ENCODE peak calls at places on chromosomes 5 and 9, in six cellular contexts. F is IMR-90, H is neuronal stem cell, R is H1, K is H9, J is trophoblast cell. T is an unnamed sample. For H3K9me3, the result is how much of the 10 kb centered on the place peaks cover.

GRCh38 chr5:123561230-123561629 is 49.3 kb downstream of the CSNK1G3 start:
- DNase-seq in F (no peak), H (no peak), R (no peak), K (no peak), J (no peak), T (peak)

GRCh38 chr9:108245901-108246300 is 609.9 kb downstream of the ACTL7B start:
- DNase-seq in F (no peak), H (no peak), R (no peak), K (no peak), J (no peak), T (peak)

GRCh38 chr9:3906437-3907213 is 380.8 kb upstream of the RFX3 start:
- DNase-seq in F (peak), H (no peak), R (no peak), K (no peak), J (peak), T (peak)

GRCh38 chr9:34256987-34257585 is 72.0 kb downstream of the KIF24 start:
- DNase-seq in F (no peak), H (no peak), R (no peak), K (no peak), J (no peak), T (no peak)

GRCh38 chr9:88477300-88477751 is 57.7 kb upstream of the NXNL2 start:
- DNase-seq in F (peak), H (no peak), R (no peak), K (no peak), J (peak), T (peak)

GRCh38 chr5:54567996-54568395 is 50.4 kb downstream of the SNX18 start:
- DNase-seq in F (no peak), H (no peak), R (no peak), K (no peak), J (no peak), T (no peak)

GRCh38 chr9:77158772-77159513 is 18.4 kb upstream of the VPS13A start:
- DNase-seq in F (peak), H (no peak), R (no peak), K (no peak), J (peak), T (no peak)

GRCh38 chr9:5863092-5863746 is 27.5 kb upstream of the MLANA start:
- DNase-seq in F (no peak), H (no peak), R (no peak), K (no peak), J (no peak), T (no peak)

GRCh38 chr5:76607353-76607871 is 15.8 kb downstream of the F2RL2 start:
- DNase-seq in F (peak), H (peak), R (no peak), K (no peak), J (no peak), T (peak)

GRCh38 chr5:92371889-92372235 is 988.7 kb upstream of the ARRDC3 start:
- DNase-seq in F (peak), H (no peak), R (no peak), K (no peak), J (no peak), T (no peak)

GRCh38 chr5:73160239-73160671 is 12.7 kb upstream of the TMEM174 start:
- DNase-seq in F (no peak), H (no peak), R (no peak), K (no peak), J (no peak), T (no peak)

GRCh38 chr5:179623001-179623905 is at the start of gene HNRNPH1:
- DNase-seq in F (peak), H (peak), R (peak), K (peak), J (peak), T (peak)
- H4K8ac ChIP-seq in F (peak), H (peak), R (peak), K (peak), J (peak), T (peak)

GRCh38 chr9:130354378-130354777 is 88.8 kb downstream of the HMCN2 start:
- DNase-seq in F (no peak), H (no peak), R (no peak), K (no peak), J (no peak), T (no peak)

GRCh38 chr9:130358928-130359327 is 85.8 kb upstream of the ASS1 start:
- DNase-seq in F (no peak), H (no peak), R (no peak), K (no peak), J (no peak), T (no peak)

GRCh38 chr9:130354806-130355205 is 89.2 kb downstream of the HMCN2 start:
- DNase-seq in F (no peak), H (no peak), R (no peak), K (no peak), J (no peak), T (no peak)

GRCh38 chr9:130356877-130357584 is 87.7 kb upstream of the ASS1 start:
- DNase-seq in F (no peak), H (no peak), R (no peak), K (no peak), J (no peak), T (no peak)

DNA sequence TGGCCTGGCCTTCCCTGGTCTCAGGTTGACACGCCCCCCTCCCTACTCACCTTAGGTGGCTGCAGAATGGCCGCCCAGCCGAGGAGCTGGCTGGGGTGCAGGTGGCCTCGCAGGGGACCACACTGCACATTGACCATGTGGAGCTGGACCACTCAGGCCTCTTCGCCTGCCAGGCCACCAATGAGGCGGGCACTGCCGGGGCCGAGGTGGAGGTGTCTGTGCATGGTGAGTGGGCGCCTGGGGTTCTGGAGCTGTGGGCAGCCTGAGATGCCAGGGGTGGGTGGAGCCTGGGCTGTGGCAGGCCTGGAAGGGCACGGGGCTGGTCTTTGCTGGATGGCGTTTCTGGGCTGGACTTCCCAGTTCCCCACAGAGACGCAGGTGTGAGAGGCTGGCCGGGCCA is 88.7 kb upstream of the ASS1 start:
- DNase-seq in F (no peak), H (no peak), R (no peak), K (no peak), J (no peak), T (no peak)
- H3K9me3 ChIP-seq in F (under half), H (under half), R (under half), K (under half), J (under half), T (under half)

DNA sequence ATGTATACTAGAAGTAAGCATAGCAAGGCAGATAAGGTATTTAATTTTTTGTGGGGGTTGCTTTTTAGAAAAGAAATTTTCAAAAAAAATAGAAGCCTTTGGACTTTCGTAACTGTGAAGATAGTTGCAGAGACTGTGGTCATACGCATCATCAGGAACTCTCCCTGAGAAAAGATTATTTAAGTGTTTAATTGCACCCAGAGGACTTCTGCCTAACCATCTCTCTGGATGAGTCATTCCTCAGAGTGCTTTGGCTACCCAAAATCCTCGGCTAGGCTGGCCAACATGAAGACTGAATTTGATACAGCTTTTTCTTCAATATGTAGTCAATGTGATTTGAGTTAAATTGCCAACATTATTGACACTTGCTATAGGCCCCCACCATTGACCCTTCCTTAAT is 296.4 kb downstream of the TLR4 start:
- DNase-seq in F (no peak), H (no peak), R (no peak), K (no peak), J (no peak), T (no peak)
- H4K91ac ChIP-seq in F (no peak), H (no peak), R (no peak), K (no peak), J (no peak), T (no peak)

DNA sequence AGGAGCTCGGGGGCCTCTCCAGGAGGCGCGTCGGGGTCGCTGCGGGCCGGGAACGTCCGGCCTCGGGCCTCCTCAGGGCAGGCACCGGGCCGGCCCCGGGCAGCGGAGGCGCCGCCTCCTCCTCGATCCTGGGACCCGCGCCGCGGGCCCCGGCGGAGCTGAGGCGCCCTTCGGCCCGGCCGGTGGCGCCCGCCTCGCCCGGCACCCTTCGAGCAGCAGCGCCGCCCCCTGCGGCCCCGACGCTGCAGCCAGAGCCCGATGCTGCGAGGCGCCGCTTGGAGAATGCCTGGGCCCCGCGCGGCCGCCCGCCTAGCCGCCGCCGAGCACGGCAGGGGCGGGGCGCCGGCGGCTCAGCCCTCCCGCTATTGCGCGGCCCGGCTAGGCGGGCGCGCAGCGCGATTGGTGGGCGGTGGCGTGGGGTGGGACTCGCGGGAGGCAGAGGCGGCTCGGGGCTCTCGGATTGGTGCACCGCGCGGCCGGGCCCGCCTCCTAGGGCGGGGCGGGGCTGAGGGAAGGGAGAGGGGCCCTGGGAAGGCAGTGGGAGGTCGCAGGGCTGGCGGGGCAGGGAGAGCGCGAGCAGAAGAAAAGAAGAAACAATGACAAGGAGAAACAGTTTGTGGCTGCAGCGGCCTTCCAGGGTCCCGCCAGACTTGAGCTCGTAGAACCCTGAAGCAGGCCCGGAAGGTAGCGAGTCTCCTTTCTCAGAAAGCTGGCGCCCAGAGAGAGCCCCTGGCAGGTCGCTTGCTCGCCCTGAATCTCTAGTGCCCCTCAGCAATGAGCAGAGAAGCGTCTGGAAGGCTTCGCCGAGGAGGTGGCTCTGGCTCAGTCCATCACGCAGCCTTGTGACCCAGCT is at the start of gene EEIG1:
- DNase-seq in F (peak), H (peak), R (peak), K (peak), J (peak), T (peak)
- H4K8ac ChIP-seq in F (peak), H (peak), R (peak), K (no peak), J (peak), T (peak)

DNA sequence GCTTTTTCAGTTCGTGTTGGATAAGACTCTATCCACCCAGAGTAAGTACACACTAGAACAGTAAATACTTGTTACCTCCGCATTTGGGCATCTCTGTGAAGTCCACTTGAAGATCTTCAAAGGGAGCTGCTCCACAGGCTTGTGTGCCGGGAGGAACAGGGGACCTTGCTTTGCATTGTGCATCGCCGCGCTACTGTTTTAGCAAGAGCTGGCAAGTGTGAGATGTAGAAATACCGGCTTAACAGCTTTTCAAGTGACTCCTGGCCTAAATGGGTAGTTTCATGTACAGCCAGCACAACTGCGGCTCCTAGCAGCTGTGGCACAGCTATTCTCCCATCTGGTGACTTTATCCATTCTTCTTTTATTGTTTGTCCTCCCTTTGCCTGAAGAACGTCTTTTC is 8.4 kb upstream of the ZNF354C start:
- DNase-seq in F (no peak), H (no peak), R (no peak), K (no peak), J (peak), T (no peak)
- H3K9me3 ChIP-seq in F (under half), H (under half), R (under half), K (under half), J (under half), T (under half)

GRCh38 chr9:720239-720881 is 121.1 kb upstream of the DMRT1 start:
- DNase-seq in F (no peak), H (no peak), R (no peak), K (no peak), J (no peak), T (no peak)
- H4K91ac ChIP-seq in F (no peak), H (no peak), R (no peak), K (no peak), J (no peak), T (no peak)

GRCh38 chr5:131262953-131263541 is 806 bp upstream of the CDC42SE2 start:
- DNase-seq in F (no peak), H (no peak), R (no peak), K (no peak), J (peak), T (no peak)

GRCh38 chr5:131261483-131261882 is 2.4 kb upstream of the CDC42SE2 start:
- DNase-seq in F (no peak), H (no peak), R (no peak), K (no peak), J (no peak), T (no peak)

GRCh38 chr5:131263648-131264452 is at the start of gene CDC42SE2:
- DNase-seq in F (peak), H (peak), R (peak), K (peak), J (peak), T (peak)

GRCh38 chr5:131265318-131265803 is 1.5 kb downstream of the CDC42SE2 start:
- DNase-seq in F (peak), H (no peak), R (no peak), K (no peak), J (peak), T (peak)

DNA sequence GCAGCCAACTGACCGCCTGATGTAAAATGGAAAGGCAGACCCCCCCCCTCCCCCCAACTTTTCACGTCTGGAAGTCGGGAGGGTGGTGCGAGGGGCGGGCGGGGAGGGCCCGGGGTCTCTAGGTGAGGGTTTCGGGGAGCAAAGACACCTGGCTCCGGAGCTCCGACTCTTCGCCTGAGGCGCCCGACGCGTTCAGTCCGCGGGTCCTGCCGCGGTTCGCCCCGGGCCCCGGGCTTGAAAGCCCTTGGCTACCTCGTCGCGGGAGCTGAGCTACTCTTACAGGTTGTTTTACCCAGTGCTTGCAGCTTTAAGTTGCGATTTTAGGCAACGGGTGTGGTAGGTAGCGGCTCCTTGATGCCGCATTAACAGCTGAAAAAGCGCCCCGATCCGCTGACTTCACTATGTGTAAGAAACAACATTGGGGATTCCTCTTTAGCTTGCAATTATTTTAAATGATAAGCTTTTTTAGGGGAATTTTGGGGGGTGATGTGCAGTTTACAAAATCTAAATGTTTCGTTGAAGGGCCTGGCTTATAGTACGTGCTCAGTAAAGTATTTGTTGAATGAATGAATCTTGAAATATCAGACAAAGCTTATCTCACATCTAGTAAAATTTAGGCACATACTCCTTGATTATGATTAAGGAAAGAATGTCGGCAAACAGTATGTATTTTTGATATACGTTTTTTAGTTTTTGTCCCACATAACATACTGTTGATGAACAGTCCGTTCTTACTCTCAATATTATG is 774 bp downstream of the CDC42SE2 start:
- DNase-seq in F (peak), H (no peak), R (peak), K (peak), J (peak), T (peak)
- H4K8ac ChIP-seq in F (peak), H (no peak), R (peak), K (no peak), J (peak), T (peak)